ENCODE peak calls at places on chromosomes 16 and 17, in seven cellular contexts. K, Z, A, H, B, M and P are unnamed samples.

GRCh38 chr16:21233521-21234150 is at the start of gene ANKS4B:
- DNase-seq in K (no peak), Z (no peak), A (no peak), H (no peak), B (no peak), M (peak; percentile 88), P (no peak)

GRCh38 chr17:19389386-19389785 is 2.4 kb upstream of the MFAP4 start:
- DNase-seq in K (no peak), Z (no peak), A (no peak), H (no peak), B (no peak), M (no peak), P (no peak)

GRCh38 chr16:49524578-49525315 is 151.1 kb downstream of the C16orf78 start:
- DNase-seq in K (no peak), Z (no peak), A (no peak), H (no peak), B (no peak), M (no peak), P (no peak)

GRCh38 chr16:27847030-27847550 is 216.4 kb downstream of the GSG1L start:
- DNase-seq in K (no peak), Z (no peak), A (no peak), H (no peak), B (no peak), M (no peak), P (peak; percentile 11)

GRCh38 chr17:16199093-16199492 is 16.2 kb downstream of the NCOR1 start:
- DNase-seq in K (no peak), Z (no peak), A (no peak), H (no peak), B (no peak), M (no peak), P (no peak)

GRCh38 chr17:30720013-30720471 is 104.5 kb downstream of the CRLF3 start:
- DNase-seq in K (peak; percentile 7), Z (no peak), A (no peak), H (peak; percentile 53), B (no peak), M (peak; percentile 14), P (no peak)

GRCh38 chr17:9239821-9240658 is 218.7 kb downstream of the NTN1 start:
- DNase-seq in K (peak; percentile 63), Z (peak; percentile 77), A (no peak), H (peak; percentile 91), B (peak; percentile 60), M (peak; percentile 79), P (peak; percentile 53)

GRCh38 chr16:29319726-29320125 is 86.8 kb downstream of the NPIPB11 start:
- DNase-seq in K (no peak), Z (no peak), A (no peak), H (no peak), B (no peak), M (no peak), P (no peak)

GRCh38 chr16:17930280-17930679 is 406.3 kb downstream of the NPIPA8 start:
- DNase-seq in K (no peak), Z (no peak), A (no peak), H (no peak), B (no peak), M (no peak), P (no peak)

GRCh38 chr17:55281592-55282378 is 17.0 kb downstream of the HLF start:
- DNase-seq in K (no peak), Z (no peak), A (no peak), H (no peak), B (no peak), M (no peak), P (peak; percentile 24)

GRCh38 chr16:17515421-17516210 is 44.9 kb upstream of the XYLT1 start:
- DNase-seq in K (no peak), Z (no peak), A (no peak), H (no peak), B (no peak), M (no peak), P (peak; percentile 86)

GRCh38 chr17:43662432-43663141 is 865 bp upstream of the MEOX1 start:
- DNase-seq in K (no peak), Z (no peak), A (no peak), H (no peak), B (no peak), M (no peak), P (no peak)

GRCh38 chr16:2933136-2933535 is 21.4 kb downstream of the FLYWCH1 start:
- DNase-seq in K (no peak), Z (no peak), A (no peak), H (no peak), B (no peak), M (no peak), P (no peak)

GRCh38 chr17:75147878-75148546 is 6.3 kb downstream of the JPT1 start:
- DNase-seq in K (no peak), Z (no peak), A (no peak), H (no peak), B (no peak), M (no peak), P (no peak)

GRCh38 chr16:57318240-57318970 is 33.9 kb upstream of the PLLP start:
- DNase-seq in K (no peak), Z (no peak), A (no peak), H (no peak), B (no peak), M (no peak), P (peak; percentile 35)

GRCh38 chr17:74739227-74739831 is 2.3 kb downstream of the RAB37 start:
- DNase-seq in K (peak; percentile 38), Z (no peak), A (no peak), H (no peak), B (no peak), M (no peak), P (no peak)

GRCh38 chr16:12582696-12583095 is 221.0 kb downstream of the CPPED1 start:
- DNase-seq in K (no peak), Z (no peak), A (no peak), H (no peak), B (no peak), M (no peak), P (no peak)

GRCh38 chr17:62179525-62180161 is 114.6 kb upstream of the MED13 start:
- DNase-seq in K (no peak), Z (no peak), A (no peak), H (no peak), B (peak; percentile 87), M (peak; percentile 48), P (peak; percentile 11)

GRCh38 chr17:15942207-15942833 is 2.6 kb upstream of the ADORA2B start:
- DNase-seq in K (no peak), Z (no peak), A (no peak), H (no peak), B (no peak), M (no peak), P (no peak)

GRCh38 chr16:73036074-73036826 is 11.7 kb downstream of the ZFHX3 start:
- DNase-seq in K (no peak), Z (no peak), A (no peak), H (no peak), B (no peak), M (no peak), P (no peak)

GRCh38 chr17:79189264-79189663 is 114.6 kb downstream of the ENGASE start:
- DNase-seq in K (no peak), Z (no peak), A (no peak), H (no peak), B (no peak), M (no peak), P (no peak)

GRCh38 chr17:40327735-40328385 is 18.9 kb downstream of the RARA start:
- DNase-seq in K (no peak), Z (no peak), A (no peak), H (no peak), B (no peak), M (peak; percentile 42), P (peak; percentile 69)

GRCh38 chr17:68431661-68432071 is 25.6 kb downstream of the WIPI1 start:
- DNase-seq in K (no peak), Z (no peak), A (no peak), H (no peak), B (peak; percentile 58), M (peak; percentile 15), P (no peak)

GRCh38 chr17:32503251-32504165 is 16.7 kb downstream of the CDK5R1 start:
- DNase-seq in K (peak; percentile 72), Z (no peak), A (no peak), H (no peak), B (no peak), M (no peak), P (no peak)

GRCh38 chr17:83079766-83080616 is 582 bp downstream of the METRNL start:
- DNase-seq in K (no peak), Z (no peak), A (no peak), H (no peak), B (no peak), M (no peak), P (no peak)

GRCh38 chr16:53504161-53504663 is 1.2 kb upstream of the AKTIP start:
- DNase-seq in K (peak; percentile 40), Z (peak; percentile 60), A (no peak), H (peak; percentile 87), B (no peak), M (peak; percentile 53), P (peak; percentile 72)

GRCh38 chr17:66992911-66993310 is 28.4 kb downstream of the CACNG4 start:
- DNase-seq in K (no peak), Z (no peak), A (no peak), H (no peak), B (no peak), M (no peak), P (no peak)

GRCh38 chr16:78775161-78775561 is 675.7 kb downstream of the WWOX start:
- DNase-seq in K (peak; percentile 59), Z (no peak), A (no peak), H (no peak), B (no peak), M (no peak), P (no peak)

GRCh38 chr17:75719732-75720131 is 1.5 kb upstream of the ITGB4 start:
- DNase-seq in K (no peak), Z (no peak), A (no peak), H (no peak), B (no peak), M (no peak), P (no peak)